ENCODE peak calls at places on chromosomes 1 and 21, in ten cellular contexts. One of them, this sample, is unnamed.

GRCh38 chr1:244347942-244348341 is 103.8 kb downstream of the ADSS2 start:
- DNase-seq in tibial nerve: no peak
- DNase-seq in heart right ventricle: no peak
- DNase-seq in left ventricle myocardium inferior: no peak
- DNase-seq in NB4: no peak
- DNase-seq in fibroblast of pulmonary artery: no peak
- DNase-seq in HL-60: no peak
- DNase-seq in fibroblast of lung: peak
- DNase-seq in esophagus muscularis mucosa: no peak
- DNase-seq in mesenchymal stem cell: peak
- DNase-seq in this sample: peak

GRCh38 chr21:42865361-42866160 is 13.8 kb downstream of the WDR4 start:
- DNase-seq in mesenchymal stem cell: no peak
- DNase-seq in tibial nerve: no peak
- DNase-seq in heart right ventricle: peak
- DNase-seq in NB4: no peak
- DNase-seq in left ventricle myocardium inferior: peak
- DNase-seq in fibroblast of lung: no peak
- DNase-seq in esophagus muscularis mucosa: no peak
- DNase-seq in HL-60: no peak
- DNase-seq in fibroblast of pulmonary artery: no peak
- DNase-seq in this sample: no peak

GRCh38 chr1:4794020-4794780 is 139.8 kb downstream of the AJAP1 start:
- DNase-seq in fibroblast of lung: no peak
- DNase-seq in mesenchymal stem cell: no peak
- DNase-seq in NB4: no peak
- DNase-seq in fibroblast of pulmonary artery: no peak
- DNase-seq in heart right ventricle: no peak
- DNase-seq in esophagus muscularis mucosa: no peak
- DNase-seq in HL-60: no peak
- DNase-seq in left ventricle myocardium inferior: no peak
- DNase-seq in tibial nerve: no peak
- DNase-seq in this sample: no peak

GRCh38 chr1:85279463-85280080 is 3.1 kb upstream of the BCL10 start:
- DNase-seq in esophagus muscularis mucosa: no peak
- DNase-seq in mesenchymal stem cell: no peak
- DNase-seq in left ventricle myocardium inferior: no peak
- DNase-seq in fibroblast of pulmonary artery: no peak
- DNase-seq in HL-60: no peak
- DNase-seq in heart right ventricle: no peak
- DNase-seq in NB4: no peak
- DNase-seq in fibroblast of lung: no peak
- DNase-seq in tibial nerve: no peak
- DNase-seq in this sample: no peak

GRCh38 chr1:179866616-179867015 is 11.0 kb downstream of the TOR1AIP2 start:
- DNase-seq in heart right ventricle: no peak
- DNase-seq in NB4: no peak
- DNase-seq in tibial nerve: no peak
- DNase-seq in mesenchymal stem cell: no peak
- DNase-seq in esophagus muscularis mucosa: no peak
- DNase-seq in left ventricle myocardium inferior: no peak
- DNase-seq in fibroblast of lung: no peak
- DNase-seq in HL-60: no peak
- DNase-seq in fibroblast of pulmonary artery: no peak
- DNase-seq in this sample: no peak

GRCh38 chr1:221517961-221518360 is 223.9 kb downstream of the DUSP10 start:
- DNase-seq in fibroblast of pulmonary artery: peak
- DNase-seq in HL-60: peak
- DNase-seq in NB4: peak
- DNase-seq in left ventricle myocardium inferior: no peak
- DNase-seq in mesenchymal stem cell: peak
- DNase-seq in tibial nerve: no peak
- DNase-seq in heart right ventricle: no peak
- DNase-seq in fibroblast of lung: no peak
- DNase-seq in esophagus muscularis mucosa: no peak
- DNase-seq in this sample: no peak

GRCh38 chr1:225044258-225044657 is 114.8 kb downstream of the DNAH14 start:
- DNase-seq in fibroblast of pulmonary artery: peak
- DNase-seq in esophagus muscularis mucosa: no peak
- DNase-seq in heart right ventricle: no peak
- DNase-seq in tibial nerve: no peak
- DNase-seq in mesenchymal stem cell: peak
- DNase-seq in HL-60: no peak
- DNase-seq in fibroblast of lung: peak
- DNase-seq in left ventricle myocardium inferior: no peak
- DNase-seq in NB4: peak
- DNase-seq in this sample: no peak

GRCh38 chr1:29687166-29687565 is 450.8 kb downstream of the PTPRU start:
- DNase-seq in HL-60: no peak
- DNase-seq in mesenchymal stem cell: no peak
- DNase-seq in fibroblast of pulmonary artery: peak
- DNase-seq in fibroblast of lung: no peak
- DNase-seq in esophagus muscularis mucosa: no peak
- DNase-seq in heart right ventricle: no peak
- DNase-seq in NB4: no peak
- DNase-seq in left ventricle myocardium inferior: no peak
- DNase-seq in tibial nerve: no peak
- DNase-seq in this sample: no peak

GRCh38 chr1:208054885-208055507 is 144.1 kb upstream of the CD34 start:
- DNase-seq in HL-60: no peak
- DNase-seq in mesenchymal stem cell: no peak
- DNase-seq in tibial nerve: no peak
- DNase-seq in esophagus muscularis mucosa: no peak
- DNase-seq in NB4: no peak
- DNase-seq in heart right ventricle: no peak
- DNase-seq in left ventricle myocardium inferior: no peak
- DNase-seq in fibroblast of lung: no peak
- DNase-seq in fibroblast of pulmonary artery: no peak
- DNase-seq in this sample: no peak

GRCh38 chr1:186094170-186094569 is 280.9 kb downstream of the TPR start:
- DNase-seq in mesenchymal stem cell: peak
- DNase-seq in tibial nerve: no peak
- DNase-seq in fibroblast of lung: peak
- DNase-seq in HL-60: no peak
- DNase-seq in fibroblast of pulmonary artery: peak
- DNase-seq in NB4: no peak
- DNase-seq in left ventricle myocardium inferior: no peak
- DNase-seq in esophagus muscularis mucosa: no peak
- DNase-seq in heart right ventricle: no peak
- DNase-seq in this sample: peak

GRCh38 chr1:35641233-35641866 is at the start of gene PSMB2:
- DNase-seq in left ventricle myocardium inferior: peak
- DNase-seq in fibroblast of pulmonary artery: peak
- DNase-seq in tibial nerve: peak
- DNase-seq in mesenchymal stem cell: peak
- DNase-seq in HL-60: peak
- DNase-seq in esophagus muscularis mucosa: peak
- DNase-seq in heart right ventricle: peak
- DNase-seq in fibroblast of lung: peak
- DNase-seq in NB4: peak
- DNase-seq in this sample: peak

GRCh38 chr1:167333114-167333513 is 112.4 kb downstream of the POU2F1 start:
- DNase-seq in HL-60: no peak
- DNase-seq in NB4: no peak
- DNase-seq in fibroblast of pulmonary artery: no peak
- DNase-seq in left ventricle myocardium inferior: no peak
- DNase-seq in heart right ventricle: no peak
- DNase-seq in fibroblast of lung: no peak
- DNase-seq in tibial nerve: no peak
- DNase-seq in esophagus muscularis mucosa: no peak
- DNase-seq in mesenchymal stem cell: no peak
- DNase-seq in this sample: no peak

GRCh38 chr1:67966001-67966665 is 84.3 kb downstream of the DIRAS3 start:
- DNase-seq in fibroblast of lung: no peak
- DNase-seq in tibial nerve: no peak
- DNase-seq in left ventricle myocardium inferior: no peak
- DNase-seq in mesenchymal stem cell: no peak
- DNase-seq in fibroblast of pulmonary artery: no peak
- DNase-seq in NB4: no peak
- DNase-seq in heart right ventricle: no peak
- DNase-seq in HL-60: no peak
- DNase-seq in esophagus muscularis mucosa: no peak
- DNase-seq in this sample: no peak

GRCh38 chr1:11157867-11158266 is 31.3 kb upstream of the ANGPTL7 start:
- DNase-seq in NB4: no peak
- DNase-seq in tibial nerve: peak
- DNase-seq in HL-60: no peak
- DNase-seq in mesenchymal stem cell: no peak
- DNase-seq in left ventricle myocardium inferior: peak
- DNase-seq in fibroblast of pulmonary artery: peak
- DNase-seq in fibroblast of lung: peak
- DNase-seq in esophagus muscularis mucosa: no peak
- DNase-seq in heart right ventricle: peak
- DNase-seq in this sample: peak

GRCh38 chr21:32021319-32022027 is 148.7 kb downstream of the HUNK start:
- DNase-seq in HL-60: no peak
- DNase-seq in left ventricle myocardium inferior: peak
- DNase-seq in esophagus muscularis mucosa: no peak
- DNase-seq in tibial nerve: no peak
- DNase-seq in fibroblast of lung: no peak
- DNase-seq in NB4: no peak
- DNase-seq in mesenchymal stem cell: no peak
- DNase-seq in fibroblast of pulmonary artery: no peak
- DNase-seq in heart right ventricle: peak
- DNase-seq in this sample: peak

GRCh38 chr1:150262388-150263320 is 5.1 kb downstream of the CA14 start:
- DNase-seq in tibial nerve: no peak
- DNase-seq in esophagus muscularis mucosa: no peak
- DNase-seq in HL-60: peak
- DNase-seq in fibroblast of lung: no peak
- DNase-seq in heart right ventricle: no peak
- DNase-seq in mesenchymal stem cell: no peak
- DNase-seq in left ventricle myocardium inferior: no peak
- DNase-seq in NB4: no peak
- DNase-seq in fibroblast of pulmonary artery: no peak
- DNase-seq in this sample: no peak

GRCh38 chr21:39196838-39197237 is 13.6 kb upstream of the PSMG1 start:
- DNase-seq in fibroblast of lung: no peak
- DNase-seq in fibroblast of pulmonary artery: no peak
- DNase-seq in left ventricle myocardium inferior: no peak
- DNase-seq in tibial nerve: no peak
- DNase-seq in heart right ventricle: no peak
- DNase-seq in NB4: no peak
- DNase-seq in esophagus muscularis mucosa: no peak
- DNase-seq in HL-60: no peak
- DNase-seq in mesenchymal stem cell: no peak
- DNase-seq in this sample: no peak
- H3K4me3 ChIP-seq in fibroblast of lung: no peak
- H3K4me3 ChIP-seq in fibroblast of pulmonary artery: no peak
- H3K4me3 ChIP-seq in left ventricle myocardium inferior: no peak
- H3K4me3 ChIP-seq in tibial nerve: no peak
- H3K4me3 ChIP-seq in heart right ventricle: no peak
- H3K4me3 ChIP-seq in NB4: no peak
- H3K4me3 ChIP-seq in esophagus muscularis mucosa: no peak
- H3K4me3 ChIP-seq in HL-60: no peak
- H3K4me3 ChIP-seq in mesenchymal stem cell: no peak
- H3K4me3 ChIP-seq in this sample: no peak

GRCh38 chr1:176552217-176552974 is 89.4 kb downstream of the PAPPA2 start:
- DNase-seq in fibroblast of lung: no peak
- DNase-seq in fibroblast of pulmonary artery: no peak
- DNase-seq in NB4: no peak
- DNase-seq in tibial nerve: no peak
- DNase-seq in left ventricle myocardium inferior: no peak
- DNase-seq in heart right ventricle: no peak
- DNase-seq in mesenchymal stem cell: no peak
- DNase-seq in esophagus muscularis mucosa: no peak
- DNase-seq in HL-60: no peak
- DNase-seq in this sample: no peak
- H3K4me3 ChIP-seq in fibroblast of lung: no peak
- H3K4me3 ChIP-seq in fibroblast of pulmonary artery: no peak
- H3K4me3 ChIP-seq in NB4: no peak
- H3K4me3 ChIP-seq in tibial nerve: no peak
- H3K4me3 ChIP-seq in left ventricle myocardium inferior: no peak
- H3K4me3 ChIP-seq in heart right ventricle: no peak
- H3K4me3 ChIP-seq in mesenchymal stem cell: no peak
- H3K4me3 ChIP-seq in esophagus muscularis mucosa: no peak
- H3K4me3 ChIP-seq in HL-60: no peak
- H3K4me3 ChIP-seq in this sample: no peak

DNA sequence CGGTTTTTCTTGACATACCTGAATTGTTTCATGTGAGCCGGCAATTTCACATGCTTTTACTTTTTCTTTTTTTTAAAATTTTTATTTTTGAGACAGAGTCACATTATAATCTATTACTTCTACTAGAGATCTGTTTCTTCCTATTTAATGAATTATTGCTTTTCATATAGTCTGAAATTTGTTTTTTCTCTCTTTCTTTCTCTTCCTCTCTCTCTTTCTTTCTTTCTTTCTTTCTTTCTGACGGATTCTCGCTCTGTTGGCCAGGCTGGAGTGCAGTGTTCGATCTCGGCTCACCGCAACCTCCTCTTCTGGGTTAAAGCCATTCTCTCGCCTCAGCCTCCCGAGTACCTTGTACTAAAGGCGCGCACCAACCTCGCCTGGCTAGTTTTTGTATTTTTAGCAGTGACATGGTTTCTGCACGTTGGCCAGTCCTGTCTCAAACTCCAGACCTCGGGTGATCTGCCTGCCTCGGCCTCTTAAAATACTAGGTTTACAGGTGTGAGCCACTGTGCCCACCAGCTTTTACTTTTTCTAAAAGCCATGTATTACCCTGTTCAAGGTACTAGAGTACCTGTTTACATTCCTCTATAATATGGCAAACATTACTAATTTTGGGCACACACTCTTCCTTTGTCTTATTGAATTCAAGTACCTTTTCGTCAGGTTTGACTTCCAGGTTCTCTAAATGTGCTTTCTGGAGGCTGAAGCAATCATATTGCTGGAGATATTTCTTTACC is 86.5 kb upstream of the RHOU start:
- DNase-seq in heart right ventricle: no peak
- DNase-seq in HL-60: no peak
- DNase-seq in left ventricle myocardium inferior: no peak
- DNase-seq in fibroblast of pulmonary artery: no peak
- DNase-seq in fibroblast of lung: no peak
- DNase-seq in NB4: no peak
- DNase-seq in tibial nerve: no peak
- DNase-seq in mesenchymal stem cell: no peak
- DNase-seq in esophagus muscularis mucosa: peak
- DNase-seq in this sample: no peak
- H3K4me3 ChIP-seq in heart right ventricle: no peak
- H3K4me3 ChIP-seq in HL-60: no peak
- H3K4me3 ChIP-seq in left ventricle myocardium inferior: peak
- H3K4me3 ChIP-seq in fibroblast of pulmonary artery: peak
- H3K4me3 ChIP-seq in fibroblast of lung: peak
- H3K4me3 ChIP-seq in NB4: no peak
- H3K4me3 ChIP-seq in tibial nerve: no peak
- H3K4me3 ChIP-seq in mesenchymal stem cell: no peak
- H3K4me3 ChIP-seq in esophagus muscularis mucosa: peak
- H3K4me3 ChIP-seq in this sample: no peak

DNA sequence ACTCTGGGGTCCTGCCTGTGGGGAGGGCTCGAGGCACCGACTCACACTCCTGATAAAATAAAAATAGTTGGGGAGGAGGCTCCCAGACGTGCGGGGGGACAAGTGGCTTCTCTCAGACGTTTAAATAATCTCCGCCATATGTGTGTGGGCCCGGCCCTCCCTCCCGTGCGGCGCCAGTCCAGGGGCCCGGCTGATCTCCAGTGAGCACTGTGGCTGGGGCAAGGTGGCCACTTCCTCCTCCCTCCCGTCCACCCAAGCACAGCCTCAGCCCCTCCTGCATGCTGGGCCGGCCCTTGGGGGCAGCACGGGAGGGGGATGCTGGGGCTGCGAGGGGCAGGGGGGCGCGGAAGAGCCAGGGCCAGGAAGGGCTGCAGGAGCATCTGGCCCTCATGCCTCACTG is 4.0 kb upstream of the PLCH2 start:
- DNase-seq in fibroblast of lung: no peak
- DNase-seq in tibial nerve: no peak
- DNase-seq in heart right ventricle: no peak
- DNase-seq in NB4: no peak
- DNase-seq in left ventricle myocardium inferior: no peak
- DNase-seq in HL-60: no peak
- DNase-seq in fibroblast of pulmonary artery: no peak
- DNase-seq in esophagus muscularis mucosa: no peak
- DNase-seq in mesenchymal stem cell: no peak
- DNase-seq in this sample: no peak
- H3K4me3 ChIP-seq in fibroblast of lung: no peak
- H3K4me3 ChIP-seq in tibial nerve: no peak
- H3K4me3 ChIP-seq in heart right ventricle: no peak
- H3K4me3 ChIP-seq in NB4: no peak
- H3K4me3 ChIP-seq in left ventricle myocardium inferior: no peak
- H3K4me3 ChIP-seq in HL-60: no peak
- H3K4me3 ChIP-seq in fibroblast of pulmonary artery: no peak
- H3K4me3 ChIP-seq in esophagus muscularis mucosa: no peak
- H3K4me3 ChIP-seq in mesenchymal stem cell: no peak
- H3K4me3 ChIP-seq in this sample: no peak